ENCODE peak calls at places on chromosome 15, in eight cellular contexts. D is DMS79 treated with DMSO at 0.1 percent for 48 hours, K is activated T-helper 1 cell treated with Interleukin-2 at 50 U/mL for 16 hours, P is pons, R is HCT116, Y is fibroblast of pulmonary artery, W is activated T-cell treated with anti-CD3 and anti-CD28 coated beads for 24 hours, H is cardiac muscle cell. X is an unnamed sample.

GRCh38 chr15:88028024-88028423 is 228.5 kb downstream of the NTRK3 start:
- DNase-seq in K (no peak), Y (no peak), D (no peak), W (no peak), H (no peak), R (no peak), P (no peak), X (no peak)

GRCh38 chr15:62419206-62419605 is 254.1 kb upstream of the C2CD4B start:
- DNase-seq in W (no peak), P (no peak), R (no peak), K (no peak), D (no peak), Y (no peak), H (no peak), X (no peak)

GRCh38 chr15:79881668-79882067 is 15.1 kb downstream of the MTHFS start:
- DNase-seq in D (no peak), H (no peak), Y (no peak), W (no peak), R (no peak), P (no peak), K (no peak), X (no peak)

GRCh38 chr15:24858737-24859601 is 95.8 kb upstream of the SNRPN start:
- DNase-seq in K (no peak), D (no peak), R (no peak), Y (no peak), P (no peak), H (peak), W (no peak), X (no peak)

GRCh38 chr15:60074181-60074885 is 70.2 kb downstream of the FOXB1 start:
- DNase-seq in K (no peak), Y (peak), W (no peak), D (no peak), R (no peak), H (no peak), P (no peak), X (no peak)

GRCh38 chr15:87634361-87634760 is 622.2 kb downstream of the NTRK3 start:
- DNase-seq in R (no peak), P (no peak), Y (no peak), D (no peak), K (no peak), H (no peak), W (no peak), X (no peak)

GRCh38 chr15:85762039-85762755 is 32.5 kb downstream of the KLHL25 start:
- DNase-seq in R (no peak), D (no peak), W (no peak), P (no peak), K (no peak), Y (no peak), H (no peak), X (no peak)

GRCh38 chr15:92510163-92510882 is 116.6 kb downstream of the ST8SIA2 start:
- DNase-seq in R (no peak), W (no peak), H (no peak), K (no peak), D (no peak), P (no peak), Y (no peak), X (no peak)

GRCh38 chr15:71273731-71274447 is 158.6 kb downstream of the THSD4 start:
- DNase-seq in R (no peak), K (no peak), W (no peak), Y (no peak), P (no peak), D (no peak), H (peak), X (no peak)

GRCh38 chr15:66657062-66658020 is 44.7 kb upstream of the SMAD6 start:
- DNase-seq in H (no peak), W (no peak), Y (no peak), R (no peak), D (no peak), K (no peak), P (no peak), X (no peak)

GRCh38 chr15:73952171-73952912 is 26.1 kb downstream of the LOXL1 start:
- DNase-seq in K (no peak), P (no peak), H (no peak), W (no peak), Y (no peak), D (no peak), R (no peak), X (no peak)

GRCh38 chr15:73897441-73898261 is 24.3 kb downstream of the TBC1D21 start:
- DNase-seq in P (no peak), H (peak), Y (peak), K (peak), D (no peak), R (peak), W (peak), X (no peak)

GRCh38 chr15:27694506-27695077 is 404.5 kb downstream of the OCA2 start:
- DNase-seq in W (no peak), K (no peak), H (peak), R (no peak), Y (no peak), P (no peak), D (peak), X (no peak)

GRCh38 chr15:41780727-41781126 is 6.4 kb downstream of the MAPKBP1 start:
- DNase-seq in R (no peak), P (no peak), Y (no peak), D (no peak), H (no peak), W (no peak), K (no peak), X (no peak)

GRCh38 chr15:27092404-27092803 is 121.4 kb downstream of the GABRG3 start:
- DNase-seq in R (no peak), Y (no peak), H (no peak), D (no peak), P (no peak), W (no peak), K (no peak), X (no peak)

GRCh38 chr15:43370975-43371974 is at the start of the genes TUBGCP4 and ZSCAN29:
- DNase-seq in D (peak), P (peak), R (peak), H (peak), K (peak), Y (peak), W (peak), X (no peak)

GRCh38 chr15:50943623-50944022 is 35.1 kb downstream of the AP4E1 start:
- DNase-seq in R (no peak), W (no peak), H (no peak), Y (peak), D (no peak), K (no peak), P (no peak), X (no peak)

GRCh38 chr15:75694241-75695182 is 18.1 kb downstream of the CSPG4 start:
- DNase-seq in P (peak), H (peak), W (no peak), R (no peak), D (no peak), K (no peak), Y (peak), X (no peak)

GRCh38 chr15:54119056-54119455 is 140.8 kb downstream of the UNC13C start:
- DNase-seq in W (no peak), P (no peak), D (no peak), Y (peak), K (no peak), H (no peak), R (no peak), X (no peak)

GRCh38 chr15:63381301-63382192 is at the start of gene CA12:
- DNase-seq in W (no peak), K (no peak), R (no peak), H (peak), P (no peak), Y (peak), D (no peak), X (no peak)

GRCh38 chr15:63504247-63504978 is at the start of gene USP3:
- DNase-seq in K (peak), H (peak), D (peak), W (peak), P (peak), R (peak), Y (peak), X (peak)

GRCh38 chr15:38514601-38515000 is 50.0 kb downstream of the RASGRP1 start:
- DNase-seq in R (no peak), Y (no peak), W (no peak), H (no peak), P (no peak), D (no peak), K (no peak), X (no peak)

GRCh38 chr15:70200003-70200410 is 102.3 kb upstream of the TLE3 start:
- DNase-seq in D (no peak), H (no peak), Y (no peak), W (no peak), K (no peak), R (no peak), P (no peak), X (no peak)

GRCh38 chr15:71138473-71138872 is 23.2 kb downstream of the THSD4 start:
- DNase-seq in D (no peak), P (no peak), W (no peak), K (no peak), R (no peak), H (no peak), Y (no peak), X (no peak)

GRCh38 chr15:49438970-49439631 is 16.1 kb downstream of the FGF7 start:
- DNase-seq in Y (peak), W (no peak), R (no peak), H (peak), P (peak), K (no peak), D (no peak), X (no peak)

GRCh38 chr15:62896969-62897486 is 145.5 kb upstream of the TPM1 start:
- DNase-seq in H (peak), P (peak), R (peak), D (no peak), W (no peak), Y (peak), K (no peak), X (peak)

GRCh38 chr15:45276851-45277250 is 24.8 kb downstream of the SLC28A2 start:
- DNase-seq in P (peak), D (no peak), R (no peak), K (no peak), H (peak), Y (peak), W (no peak), X (no peak)

X was measured in Panc1.